ENCODE peak calls at places on chromosome 9, in four cellular contexts. Q is HCT116, U is K562, Z is HepG2. X is an unnamed sample. For H3K4me1, the result is how much of the 10 kb centered on the place peaks cover.

GRCh38 chr9:131125288-131126058 is at the start of gene NUP214:
- DNase-seq in Q (peak), U (no peak), Z (peak), X (peak)

GRCh38 chr9:119009253-119009652 is 360.0 kb downstream of the BRINP1 start:
- DNase-seq in Q (no peak), U (no peak), Z (no peak), X (peak)

GRCh38 chr9:69307446-69308216 is 17.4 kb upstream of the ENTREP1 start:
- DNase-seq in Q (no peak), U (no peak), Z (no peak), X (no peak)

GRCh38 chr9:68844623-68845612 is 139.9 kb downstream of the PIP5K1B start:
- DNase-seq in Q (peak), U (peak), Z (peak), X (peak)

GRCh38 chr9:131500377-131500776 is 2.3 kb upstream of the POMT1 start:
- DNase-seq in Q (no peak), U (no peak), Z (no peak), X (no peak)

GRCh38 chr9:126956929-126957686 is 42.5 kb downstream of the RALGPS1 start:
- DNase-seq in Q (peak), U (peak), Z (no peak), X (no peak)

GRCh38 chr9:73579823-73580222 is 428.2 kb downstream of the ANXA1 start:
- DNase-seq in Q (no peak), U (no peak), Z (peak), X (no peak)

GRCh38 chr9:121992571-121993212 is 100.4 kb downstream of the TTLL11 start:
- DNase-seq in Q (peak), U (peak), Z (peak), X (peak)

GRCh38 chr9:95132406-95133350 is 184.8 kb downstream of the FANCC start:
- DNase-seq in Q (no peak), U (no peak), Z (no peak), X (no peak)

GRCh38 chr9:133260334-133261102 is 14.5 kb downstream of the ABO start:
- DNase-seq in Q (no peak), U (no peak), Z (no peak), X (no peak)

GRCh38 chr9:133355881-133356357 is 368 bp downstream of the SURF1 start:
- DNase-seq in Q (no peak), U (no peak), Z (no peak), X (no peak)

GRCh38 chr9:130298663-130299279 is 33.2 kb downstream of the HMCN2 start:
- DNase-seq in Q (no peak), U (peak), Z (peak), X (no peak)

GRCh38 chr9:84838879-84839278 is 169.3 kb downstream of the NTRK2 start:
- DNase-seq in Q (no peak), U (no peak), Z (no peak), X (no peak)

GRCh38 chr9:22643541-22643940 is 196.9 kb downstream of the DMRTA1 start:
- DNase-seq in Q (no peak), U (no peak), Z (no peak), X (no peak)

GRCh38 chr9:22683393-22684075 is 236.9 kb downstream of the DMRTA1 start:
- DNase-seq in Q (no peak), U (no peak), Z (no peak), X (peak)

GRCh38 chr9:128257086-128257825 is 18.6 kb downstream of the GOLGA2 start:
- DNase-seq in Q (no peak), U (no peak), Z (no peak), X (no peak)

GRCh38 chr9:117704024-117704575 is at the start of gene TLR4:
- DNase-seq in Q (no peak), U (no peak), Z (no peak), X (no peak)

GRCh38 chr9:110591526-110591925 is 12.0 kb upstream of the SVEP1 start:
- DNase-seq in Q (no peak), U (no peak), Z (no peak), X (no peak)

GRCh38 chr9:69645488-69645887 is 26.7 kb downstream of the APBA1 start:
- DNase-seq in Q (peak), U (no peak), Z (no peak), X (no peak)

GRCh38 chr9:116574027-116574679 is 113.0 kb upstream of the TRIM32 start:
- DNase-seq in Q (no peak), U (no peak), Z (peak), X (no peak)

GRCh38 chr9:114456929-114457328 is 48.3 kb downstream of the WHRN start:
- DNase-seq in Q (no peak), U (no peak), Z (no peak), X (no peak)

GRCh38 chr9:22208846-22209585 is 199.9 kb upstream of the CDKN2B start:
- DNase-seq in Q (no peak), U (no peak), Z (no peak), X (no peak)

GRCh38 chr9:133692364-133692985 is 45.7 kb downstream of the SARDH start:
- DNase-seq in Q (no peak), U (no peak), Z (no peak), X (no peak)

GRCh38 chr9:5735072-5735471 is 97.8 kb downstream of the ERMP1 start:
- DNase-seq in Q (no peak), U (no peak), Z (no peak), X (no peak)

GRCh38 chr9:134942421-134943119 is 24.9 kb upstream of the FCN1 start:
- DNase-seq in Q (no peak), U (no peak), Z (no peak), X (no peak)

GRCh38 chr9:35690447-35691324 is 961 bp upstream of the TPM2 start:
- DNase-seq in Q (no peak), U (peak), Z (no peak), X (no peak)

GRCh38 chr9:35688558-35689350 is 971 bp downstream of the TPM2 start:
- DNase-seq in Q (peak), U (no peak), Z (peak), X (no peak)

GRCh38 chr9:35691325-35691631 is 1.6 kb upstream of the TPM2 start:
- DNase-seq in Q (no peak), U (no peak), Z (no peak), X (no peak)

GRCh38 chr9:35689351-35689600 is 449 bp downstream of the TPM2 start:
- DNase-seq in Q (no peak), U (no peak), Z (no peak), X (no peak)

DNA sequence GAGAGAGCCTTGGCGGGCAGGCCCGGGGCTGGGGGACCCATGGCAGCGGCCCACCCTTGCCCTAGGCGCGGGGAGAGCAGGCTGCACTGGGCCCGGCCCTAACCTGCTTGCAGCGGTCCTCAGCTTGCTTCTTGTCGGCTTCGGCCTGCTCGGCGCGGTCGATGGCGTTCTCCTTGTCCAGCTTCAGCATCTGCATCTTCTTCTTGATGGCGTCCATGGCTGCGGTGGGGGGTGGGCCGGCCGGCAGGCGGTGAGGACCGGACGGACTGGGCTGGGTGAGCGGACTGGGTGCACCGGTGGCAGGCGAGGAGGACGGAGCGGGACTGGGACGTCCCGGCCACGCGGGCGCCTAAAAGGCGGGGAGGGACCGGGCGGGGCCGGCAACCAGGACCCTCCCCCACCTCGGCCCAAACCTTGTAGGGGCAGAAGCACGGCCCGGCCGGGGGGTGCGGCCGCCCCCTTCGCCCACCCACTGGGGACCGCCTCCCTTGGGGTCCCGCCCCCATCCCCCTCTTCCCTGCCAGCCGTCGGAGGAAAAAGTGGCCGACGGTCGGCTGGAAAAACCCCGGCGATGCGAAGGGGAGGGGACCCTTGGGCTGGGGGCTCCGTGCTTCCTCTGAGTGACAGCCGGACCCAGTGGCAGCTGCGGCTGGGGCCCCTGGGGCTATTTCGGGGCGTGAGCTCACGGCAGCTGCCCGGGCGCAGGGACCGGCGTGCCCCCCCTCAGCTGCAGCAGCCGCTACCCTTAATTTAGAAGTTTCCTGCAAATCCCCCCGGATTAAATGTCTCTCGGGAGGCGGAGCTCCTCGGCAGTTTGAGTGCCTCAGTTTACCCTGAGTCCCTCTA is at the start of gene TPM2:
- DNase-seq in Q (peak), U (peak), Z (no peak), X (no peak)
- TF ChIP-seq TCF7L2 in Q (no peak), U (no peak), Z (no peak), X (no peak)

GRCh38 chr9:7146582-7146981 is 388.8 kb downstream of the KDM4C start:
- DNase-seq in Q (no peak), U (no peak), Z (no peak), X (no peak)
- H3K4me1 ChIP-seq in Q (under half), U (under half), Z (under half), X (under half)

DNA sequence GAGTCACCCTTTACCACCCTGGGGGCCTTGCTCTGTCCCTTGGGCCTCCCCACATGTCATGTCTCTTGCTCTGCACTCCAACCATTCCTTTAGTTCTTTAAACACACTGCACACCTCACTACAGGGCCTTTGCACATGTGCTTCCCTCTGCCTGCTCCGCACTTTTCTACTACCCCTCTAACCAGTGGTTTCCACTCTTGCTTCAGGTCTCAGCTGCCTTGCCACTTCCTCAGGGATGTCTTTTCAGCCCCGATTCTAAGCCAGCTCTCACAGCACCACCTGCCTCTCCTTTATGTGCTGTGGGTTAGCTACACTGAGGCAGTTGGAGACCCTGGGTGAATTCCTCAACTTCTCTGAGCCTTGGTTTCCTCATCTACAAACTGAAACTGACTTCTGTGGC is 34.6 kb upstream of the GABBR2 start:
- DNase-seq in Q (no peak), U (no peak), Z (no peak), X (no peak)
- TF ChIP-seq TCF7L2 in Q (no peak), U (no peak), Z (no peak), X (no peak)

GRCh38 chr9:137030006-137030405 is 1.9 kb downstream of the FUT7 start:
- DNase-seq in Q (no peak), U (no peak), Z (no peak), X (no peak)
- H3K4me1 ChIP-seq in Q (half or more), U (half or more), Z (half or more), X (under half)

DNA sequence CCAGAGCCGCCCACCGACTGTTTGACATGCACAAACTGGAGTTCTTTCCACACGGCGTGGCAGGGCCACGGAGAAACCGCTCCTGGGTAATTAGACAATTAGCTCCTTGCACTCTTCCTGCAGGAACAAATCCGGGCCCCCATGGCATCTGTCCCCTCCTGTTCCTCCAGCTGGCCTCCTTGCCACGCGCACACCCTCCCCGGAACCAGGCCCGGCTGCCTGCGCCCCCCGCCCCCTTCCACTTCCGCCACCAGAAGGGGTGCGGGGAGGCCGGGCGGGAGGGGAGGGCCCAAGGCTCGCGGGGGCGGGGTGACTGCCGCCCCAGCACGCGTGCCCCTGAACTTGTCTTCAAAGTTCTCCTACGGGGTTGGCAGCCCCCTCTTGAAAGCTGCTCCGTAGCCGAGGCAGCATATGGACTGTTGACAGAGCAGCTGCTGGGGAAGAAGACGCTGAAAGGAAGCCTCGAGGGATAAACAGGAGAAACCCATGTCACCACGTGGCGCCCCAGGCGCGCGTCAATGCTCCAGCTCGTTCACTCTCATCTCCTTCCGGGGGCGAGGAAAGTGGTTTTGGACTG is 74.4 kb downstream of the SEC61B start:
- DNase-seq in Q (no peak), U (peak), Z (no peak), X (no peak)
- TF ChIP-seq TCF7L2 in Q (no peak), U (no peak), Z (no peak), X (no peak)

DNA sequence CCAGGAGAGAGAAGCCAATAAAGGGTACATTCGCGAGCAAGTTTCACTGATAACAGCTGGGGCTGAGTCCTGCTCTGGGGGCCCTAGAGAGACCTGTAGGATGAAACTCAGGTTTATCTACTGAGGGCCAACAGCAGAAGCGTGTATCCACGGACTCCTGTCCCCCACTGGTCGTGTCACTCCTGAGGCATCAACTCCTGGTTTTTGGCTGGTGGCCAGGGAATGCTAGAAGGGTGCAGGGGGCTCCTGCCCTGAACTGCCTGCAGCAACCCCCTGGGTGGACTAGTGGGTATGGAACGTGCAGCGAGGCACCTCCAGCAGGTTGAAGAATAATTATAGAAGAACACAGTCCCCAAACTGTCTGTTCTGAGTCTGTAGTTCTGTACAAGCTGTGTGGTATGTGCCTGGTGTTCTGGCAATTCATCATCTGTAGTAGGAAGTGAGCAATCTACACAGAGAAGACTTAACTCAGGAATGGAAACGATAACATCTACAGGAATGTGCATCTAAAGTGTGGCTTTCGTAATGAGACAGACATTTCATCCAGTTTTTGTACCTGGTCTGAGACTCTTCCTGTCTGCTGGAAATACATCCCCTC is 64.5 kb upstream of the GNA14 start:
- DNase-seq in Q (no peak), U (no peak), Z (peak), X (no peak)
- H3K4me1 ChIP-seq in Q (under half), U (under half), Z (under half), X (under half)

GRCh38 chr9:76445976-76446375 is 13.0 kb upstream of the GCNT1 start:
- DNase-seq in Q (no peak), U (no peak), Z (no peak), X (no peak)

GRCh38 chr9:76443887-76444286 is 15.1 kb upstream of the GCNT1 start:
- DNase-seq in Q (no peak), U (no peak), Z (no peak), X (no peak)

GRCh38 chr9:76444530-76444929 is 14.5 kb upstream of the GCNT1 start:
- DNase-seq in Q (no peak), U (no peak), Z (no peak), X (no peak)

GRCh38 chr9:76438841-76439588 is 20.0 kb upstream of the GCNT1 start:
- DNase-seq in Q (no peak), U (no peak), Z (no peak), X (no peak)

GRCh38 chr9:76441551-76442322 is 17.2 kb upstream of the GCNT1 start:
- DNase-seq in Q (no peak), U (no peak), Z (no peak), X (no peak)
- TF ChIP-seq TCF7L2 in Q (no peak), U (no peak), Z (no peak), X (no peak)

GRCh38 chr9:89492586-89492985 is 5.3 kb downstream of the SEMA4D start:
- DNase-seq in Q (no peak), U (no peak), Z (no peak), X (no peak)
- H3K4me1 ChIP-seq in Q (under half), U (under half), Z (under half), X (under half)

GRCh38 chr9:36817160-36817834 is 216.8 kb downstream of the PAX5 start:
- DNase-seq in Q (no peak), U (no peak), Z (no peak), X (no peak)
- TF ChIP-seq TCF7L2 in Q (no peak), U (no peak), Z (no peak), X (no peak)